ENCODE peak calls at places on chromosomes 12 and 14, in six cellular contexts. F, M, G, A, I and C are unnamed samples.

GRCh38 chr14:20116748-20117147 is 6.2 kb downstream of the OR4K17 start:
- DNase-seq in G (no peak), F (no peak), M (no peak), I (no peak), A (no peak), C (no peak)

GRCh38 chr12:76810690-76811434 is 46.9 kb downstream of the ZDHHC17 start:
- DNase-seq in I (no peak), F (peak), M (no peak), G (no peak), A (no peak), C (no peak)

GRCh38 chr12:643478-644292 is 19.6 kb downstream of the NINJ2 start:
- DNase-seq in M (no peak), F (no peak), I (no peak), A (no peak), G (no peak), C (no peak)

GRCh38 chr12:1611775-1612174 is 17.3 kb upstream of the WNT5B start:
- DNase-seq in A (peak), F (peak), I (peak), M (no peak), G (no peak), C (no peak)

GRCh38 chr12:79439179-79439825 is 251.5 kb downstream of the PAWR start:
- DNase-seq in G (no peak), A (no peak), M (no peak), F (no peak), I (peak), C (no peak)

GRCh38 chr14:89067293-89067972 is 243.0 kb downstream of the TTC8 start:
- DNase-seq in I (no peak), M (no peak), F (no peak), A (no peak), G (no peak), C (no peak)

GRCh38 chr12:118035194-118036041 is 18.9 kb downstream of the RFC5 start:
- DNase-seq in F (peak), G (no peak), A (no peak), M (no peak), I (peak), C (no peak)

GRCh38 chr12:55899035-55899434 is 28.7 kb downstream of the PYM1 start:
- DNase-seq in I (peak), M (no peak), F (peak), A (peak), G (no peak), C (no peak)

GRCh38 chr14:61891251-61891650 is 129.0 kb downstream of the SNAPC1 start:
- DNase-seq in M (no peak), A (peak), F (peak), I (peak), G (no peak), C (no peak)

GRCh38 chr14:74988131-74988530 is 14.6 kb upstream of the EIF2B2 start:
- DNase-seq in I (peak), G (no peak), F (peak), M (peak), A (peak), C (no peak)

GRCh38 chr12:93813972-93814821 is 137.0 kb downstream of the CRADD start:
- DNase-seq in A (no peak), F (peak), G (no peak), I (no peak), M (no peak), C (no peak)

GRCh38 chr12:4134833-4135597 is 138.5 kb upstream of the CCND2 start:
- DNase-seq in I (no peak), A (no peak), F (no peak), G (no peak), M (no peak), C (no peak)

GRCh38 chr12:130920711-130921381 is 32.9 kb upstream of the ADGRD1 start:
- DNase-seq in G (no peak), F (peak), I (no peak), M (peak), A (peak), C (no peak)

GRCh38 chr12:121964813-121965643 is 46.6 kb downstream of the CFAP251 start:
- DNase-seq in I (peak), A (peak), G (no peak), F (peak), M (peak), C (no peak)

GRCh38 chr12:48021485-48022179 is 17.4 kb upstream of the COL2A1 start:
- DNase-seq in I (no peak), A (peak), M (peak), F (no peak), G (no peak), C (no peak)

GRCh38 chr14:87231336-87232026 is 761.5 kb downstream of the GALC start:
- DNase-seq in F (no peak), M (no peak), I (peak), G (no peak), A (no peak), C (no peak)

GRCh38 chr12:122142857-122143256 is 31.2 kb downstream of the IL31 start:
- DNase-seq in M (no peak), F (no peak), G (no peak), I (no peak), A (no peak), C (no peak)

GRCh38 chr12:97223419-97223818 is 239.2 kb upstream of the RMST start:
- DNase-seq in A (no peak), G (no peak), I (no peak), F (no peak), M (no peak), C (no peak)

GRCh38 chr14:64971890-64972785 is at the start of gene RAB15:
- DNase-seq in I (no peak), M (no peak), F (no peak), A (no peak), G (peak), C (peak)

GRCh38 chr14:92717571-92718042 is 30.8 kb downstream of the LGMN start:
- DNase-seq in M (no peak), A (no peak), F (peak), G (no peak), I (no peak), C (no peak)

GRCh38 chr12:58916891-58917570 is 3.3 kb downstream of the LRIG3 start:
- DNase-seq in A (peak), M (peak), F (peak), I (peak), G (no peak), C (no peak)

GRCh38 chr12:31629756-31630732 is 29.4 kb upstream of the ETFBKMT start:
- DNase-seq in I (peak), A (no peak), M (no peak), F (peak), G (no peak), C (no peak)

GRCh38 chr12:100185361-100185894 is 15.2 kb upstream of the ACTR6 start:
- DNase-seq in M (no peak), G (no peak), F (peak), A (no peak), I (no peak), C (no peak)

GRCh38 chr14:20429801-20430669 is 5.9 kb downstream of the KLHL33 start:
- DNase-seq in F (no peak), G (no peak), M (no peak), I (no peak), A (no peak), C (no peak)

GRCh38 chr14:105137481-105138020 is 31.0 kb downstream of the JAG2 start:
- DNase-seq in A (no peak), F (no peak), M (no peak), G (no peak), I (no peak), C (no peak)

GRCh38 chr14:24816011-24816928 is 182.3 kb upstream of the GZMB start:
- DNase-seq in G (no peak), A (no peak), F (peak), I (no peak), M (no peak), C (no peak)

GRCh38 chr12:27309293-27309994 is 23.2 kb upstream of the BMAL2 start:
- DNase-seq in M (no peak), I (no peak), A (no peak), F (no peak), G (no peak), C (no peak)

GRCh38 chr12:44588651-44589050 is 287.5 kb downstream of the NELL2 start:
- DNase-seq in F (no peak), I (no peak), A (no peak), G (no peak), M (no peak), C (no peak)

GRCh38 chr14:69096766-69097475 is 56.0 kb downstream of the DCAF5 start:
- DNase-seq in M (no peak), A (no peak), I (peak), F (peak), G (no peak), C (no peak)

GRCh38 chr14:89672636-89673279 is 255.7 kb upstream of the FOXN3 start:
- DNase-seq in F (peak), G (no peak), I (no peak), M (no peak), A (no peak), C (no peak)

GRCh38 chr12:84599539-84599938 is 313.1 kb downstream of the SLC6A15 start:
- DNase-seq in M (peak), A (peak), F (peak), I (peak), G (no peak), C (no peak)

GRCh38 chr12:107622005-107622404 is 63.6 kb upstream of the PWP1 start:
- DNase-seq in I (peak), G (no peak), M (peak), A (no peak), F (peak), C (peak)

GRCh38 chr12:30450872-30451271 is 244.8 kb downstream of the IPO8 start:
- DNase-seq in A (no peak), M (no peak), G (no peak), F (peak), I (no peak), C (no peak)

GRCh38 chr14:95431199-95432145 is 85.0 kb downstream of the SYNE3 start:
- DNase-seq in G (no peak), A (no peak), M (peak), I (peak), F (peak), C (peak)

GRCh38 chr14:30472001-30472400 is 87.0 kb upstream of the G2E3 start:
- DNase-seq in G (no peak), A (no peak), M (no peak), I (no peak), F (no peak), C (no peak)

GRCh38 chr12:57600395-57600794 is 4.2 kb upstream of the DTX3 start:
- DNase-seq in A (no peak), I (no peak), M (no peak), F (no peak), G (no peak), C (no peak)

GRCh38 chr12:106128526-106129430 is 10.0 kb downstream of the NUAK1 start:
- DNase-seq in M (no peak), F (no peak), A (no peak), G (no peak), I (no peak), C (no peak)

GRCh38 chr14:104593241-104593701 is 11.3 kb downstream of the TMEM179 start:
- DNase-seq in A (no peak), M (no peak), G (no peak), F (no peak), I (no peak), C (no peak)

GRCh38 chr12:53235164-53235563 is 3.2 kb upstream of the RARG start:
- DNase-seq in A (no peak), G (no peak), M (no peak), F (no peak), I (no peak), C (no peak)

GRCh38 chr12:53232641-53233538 is 881 bp upstream of the RARG start:
- DNase-seq in F (peak), M (peak), G (no peak), I (no peak), A (no peak), C (no peak)

GRCh38 chr12:53231859-53232640 is at the start of gene RARG:
- DNase-seq in G (peak), I (no peak), A (peak), F (peak), M (peak), C (no peak)

GRCh38 chr12:53234236-53234635 is 2.2 kb upstream of the RARG start:
- DNase-seq in M (no peak), F (no peak), A (no peak), G (no peak), I (no peak), C (peak)

DNA sequence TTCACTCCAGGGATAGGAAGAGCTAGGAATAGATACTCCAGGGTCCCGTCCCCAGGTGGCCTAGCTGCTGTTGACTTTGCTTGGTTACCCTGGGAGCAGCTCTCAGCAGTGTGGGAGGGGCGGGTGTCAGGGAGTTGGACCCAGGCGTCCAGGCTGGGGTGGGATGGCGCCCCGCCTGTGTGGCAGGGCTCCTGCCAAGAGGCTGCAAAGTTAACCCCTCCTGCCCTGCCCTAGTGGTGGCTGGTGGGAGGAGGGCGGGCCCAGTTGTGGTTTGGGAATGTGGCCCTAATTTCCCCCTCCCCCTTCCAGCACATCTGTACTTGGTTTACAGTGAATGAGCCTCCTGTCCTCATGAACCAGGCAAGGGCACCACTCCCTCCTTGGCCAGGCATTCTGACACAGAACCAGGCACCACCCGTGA is 1.7 kb upstream of the RARG start:
- DNase-seq in F (peak), M (no peak), A (no peak), G (no peak), I (no peak), C (no peak)
- TF ChIP-seq CTCF in F (peak), M (no peak), A (peak), G (no peak), I (no peak), C (no peak)

DNA sequence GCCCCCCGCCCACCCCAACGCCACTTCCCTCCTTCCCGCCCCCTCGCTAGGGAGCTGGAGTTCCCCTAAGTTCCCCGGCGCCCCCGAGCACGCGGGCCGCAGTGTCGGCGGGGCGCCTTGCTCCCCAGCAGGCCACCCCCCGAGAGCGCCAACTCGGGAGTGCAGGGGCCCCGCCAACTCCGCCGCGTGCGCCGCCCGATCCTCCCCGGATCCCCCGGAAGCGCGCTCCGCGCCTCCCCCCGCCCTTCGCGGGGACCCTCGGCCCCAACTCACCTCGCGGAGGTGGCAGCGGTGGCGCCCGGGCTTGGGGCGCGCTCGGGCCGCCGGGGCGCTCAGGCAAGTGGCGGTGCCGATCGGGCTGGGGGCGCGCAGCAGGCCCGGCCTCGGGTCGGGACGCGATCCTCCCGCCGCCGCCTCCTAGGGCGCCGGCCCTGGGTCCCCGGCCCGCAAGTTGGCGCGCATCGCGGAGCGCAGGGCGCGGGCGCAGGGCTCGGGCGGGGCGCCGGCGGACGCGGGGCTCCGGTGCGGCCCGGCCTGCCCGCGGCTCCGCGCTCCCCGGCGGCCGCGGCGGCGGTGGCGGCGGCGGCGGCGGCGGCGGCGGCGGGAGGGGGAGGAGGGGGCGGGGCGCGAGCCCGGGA is at the start of gene NCOR2:
- DNase-seq in F (no peak), G (peak), M (peak), I (no peak), A (no peak), C (peak)
- TF ChIP-seq CTCF in F (no peak), G (no peak), M (no peak), I (no peak), A (no peak), C (peak)

DNA sequence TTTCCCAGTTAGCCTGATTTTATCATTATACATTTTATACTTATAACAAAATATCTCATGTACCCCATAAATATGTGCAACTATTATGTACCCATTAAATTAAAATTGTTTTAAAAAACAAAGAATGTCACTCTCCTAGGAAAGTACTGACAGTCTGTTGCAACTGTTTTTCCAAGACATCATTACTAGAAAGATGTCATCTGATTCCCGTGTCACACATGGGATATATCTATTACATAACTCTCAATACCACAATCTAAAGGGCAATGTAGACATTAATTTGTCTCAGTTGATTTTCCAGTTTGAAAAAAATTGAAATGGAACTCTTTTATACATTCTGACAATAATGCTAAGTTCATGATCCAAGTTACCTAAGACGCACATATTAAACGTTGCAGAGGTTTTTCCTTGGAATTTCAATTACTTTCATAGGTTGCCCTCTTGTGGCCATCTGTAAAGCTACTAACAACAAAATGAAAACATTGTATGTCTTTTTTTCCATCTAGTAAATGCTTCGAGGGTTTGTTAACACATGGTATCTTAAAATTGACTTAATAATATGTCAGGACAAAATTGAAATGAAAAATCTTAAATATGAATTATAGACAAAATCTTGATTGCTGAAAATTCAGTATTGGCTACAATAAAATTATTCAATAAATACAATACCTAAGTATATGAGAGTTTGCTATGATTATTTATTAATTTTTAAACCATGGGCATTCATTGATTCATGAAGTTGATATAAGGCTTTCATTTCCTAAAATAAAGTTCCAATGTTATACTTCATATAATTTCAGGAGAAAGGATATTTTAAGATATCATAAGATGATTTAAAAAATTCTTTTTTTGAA is 131.6 kb downstream of the PPFIA2 start:
- DNase-seq in A (peak), F (peak), G (no peak), M (peak), I (peak), C (no peak)
- TF ChIP-seq CTCF in A (peak), F (peak), G (no peak), M (peak), I (peak), C (peak)

GRCh38 chr12:22672951-22673350 is 48.0 kb downstream of the ETNK1 start:
- DNase-seq in I (peak), G (no peak), M (peak), F (peak), A (peak), C (no peak)

GRCh38 chr12:22665476-22665875 is 40.5 kb downstream of the ETNK1 start:
- DNase-seq in G (no peak), I (no peak), F (no peak), M (no peak), A (no peak), C (no peak)

GRCh38 chr12:22668441-22668840 is 43.5 kb downstream of the ETNK1 start:
- DNase-seq in M (no peak), G (no peak), F (no peak), A (no peak), I (no peak), C (no peak)

GRCh38 chr12:22667122-22667521 is 42.2 kb downstream of the ETNK1 start:
- DNase-seq in I (no peak), M (no peak), A (no peak), G (no peak), F (no peak), C (no peak)

DNA sequence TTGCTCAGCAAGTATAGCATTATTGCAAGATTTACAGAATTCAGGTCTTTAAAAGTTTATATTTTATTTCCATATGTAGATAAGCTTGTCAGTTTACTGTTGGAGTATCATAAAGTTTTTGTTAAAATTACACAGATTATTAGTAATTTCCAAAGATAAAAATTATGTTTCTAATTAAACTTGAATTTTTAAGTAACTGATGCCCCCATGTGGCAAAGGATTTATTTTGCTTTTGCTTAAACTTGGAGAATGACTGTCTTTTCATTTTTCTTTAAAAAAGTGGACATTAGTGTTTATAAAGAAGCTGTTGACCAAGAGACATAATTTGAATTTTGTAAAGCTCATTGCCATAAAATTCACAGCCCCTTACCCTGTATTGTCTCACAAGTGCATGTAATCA is 45.8 kb downstream of the ETNK1 start:
- DNase-seq in M (no peak), I (peak), G (no peak), A (no peak), F (peak), C (no peak)
- TF ChIP-seq CTCF in M (peak), I (peak), G (no peak), A (peak), F (peak), C (peak)